ENCODE peak calls at places on chromosomes 4 and X, in five cellular contexts. One of them, this sample, is unnamed.

GRCh38 chr4:153294631-153295030 is 49.9 kb upstream of the MND1 start:
- DNase-seq in tibial artery: no peak
- DNase-seq in Peyer's patch: no peak
- DNase-seq in adrenal gland: no peak
- DNase-seq in cardiac muscle cell: no peak
- DNase-seq in this sample: no peak

GRCh38 chrX:70264784-70265183 is 3.4 kb upstream of the ARR3 start:
- DNase-seq in tibial artery: no peak
- DNase-seq in Peyer's patch: no peak
- DNase-seq in adrenal gland: no peak
- DNase-seq in cardiac muscle cell: peak; percentile 9
- DNase-seq in this sample: no peak

GRCh38 chr4:3377557-3377956 is 64.2 kb upstream of the HGFAC start:
- DNase-seq in tibial artery: no peak
- DNase-seq in Peyer's patch: no peak
- DNase-seq in adrenal gland: no peak
- DNase-seq in cardiac muscle cell: no peak
- DNase-seq in this sample: no peak

GRCh38 chrX:110015915-110016314 is 13.0 kb downstream of the TMEM164 start:
- DNase-seq in tibial artery: no peak
- DNase-seq in Peyer's patch: no peak
- DNase-seq in adrenal gland: peak; percentile 47
- DNase-seq in cardiac muscle cell: no peak
- DNase-seq in this sample: no peak

GRCh38 chr4:52059372-52059771 is 8.3 kb downstream of the SPATA18 start:
- DNase-seq in tibial artery: no peak
- DNase-seq in Peyer's patch: no peak
- DNase-seq in adrenal gland: peak; percentile 44
- DNase-seq in cardiac muscle cell: peak; percentile 95
- DNase-seq in this sample: no peak

GRCh38 chr4:48490012-48490679 is at the start of gene ZAR1:
- DNase-seq in tibial artery: no peak
- DNase-seq in Peyer's patch: peak; percentile 57
- DNase-seq in adrenal gland: no peak
- DNase-seq in cardiac muscle cell: no peak
- DNase-seq in this sample: no peak

GRCh38 chr4:183332447-183332846 is 10.2 kb upstream of the CLDN24 start:
- DNase-seq in tibial artery: no peak
- DNase-seq in Peyer's patch: no peak
- DNase-seq in adrenal gland: no peak
- DNase-seq in cardiac muscle cell: no peak
- DNase-seq in this sample: no peak

GRCh38 chrX:128728943-128729342 is 676.7 kb upstream of the ACTRT1 start:
- DNase-seq in tibial artery: no peak
- DNase-seq in Peyer's patch: no peak
- DNase-seq in adrenal gland: no peak
- DNase-seq in cardiac muscle cell: no peak
- DNase-seq in this sample: no peak

GRCh38 chrX:23898412-23898959 is 9.3 kb downstream of the APOO start:
- DNase-seq in tibial artery: no peak
- DNase-seq in Peyer's patch: no peak
- DNase-seq in adrenal gland: no peak
- DNase-seq in cardiac muscle cell: peak; percentile 48
- DNase-seq in this sample: no peak

GRCh38 chr4:83618431-83618830 is 82.5 kb downstream of the GPAT3 start:
- DNase-seq in tibial artery: no peak
- DNase-seq in Peyer's patch: peak; percentile 60
- DNase-seq in adrenal gland: peak; percentile 72
- DNase-seq in cardiac muscle cell: peak; percentile 55
- DNase-seq in this sample: no peak

GRCh38 chr4:86948276-86948675 is 13.5 kb downstream of the AFF1 start:
- DNase-seq in tibial artery: no peak
- DNase-seq in Peyer's patch: no peak
- DNase-seq in adrenal gland: no peak
- DNase-seq in cardiac muscle cell: no peak
- DNase-seq in this sample: no peak

GRCh38 chr4:164949448-164950118 is 27.9 kb downstream of the TRIM61 start:
- DNase-seq in tibial artery: no peak
- DNase-seq in Peyer's patch: no peak
- DNase-seq in adrenal gland: no peak
- DNase-seq in cardiac muscle cell: no peak
- DNase-seq in this sample: no peak

GRCh38 chr4:118318931-118319330 is 33.9 kb downstream of the PRSS12 start:
- DNase-seq in tibial artery: no peak
- DNase-seq in Peyer's patch: no peak
- DNase-seq in adrenal gland: no peak
- DNase-seq in cardiac muscle cell: no peak
- DNase-seq in this sample: no peak

GRCh38 chrX:36534900-36535299 is 473.3 kb upstream of the FAM47C start:
- DNase-seq in tibial artery: no peak
- DNase-seq in Peyer's patch: no peak
- DNase-seq in adrenal gland: no peak
- DNase-seq in cardiac muscle cell: no peak
- DNase-seq in this sample: no peak

GRCh38 chr4:76696109-76696508 is 201.8 kb downstream of the SOWAHB start:
- DNase-seq in tibial artery: no peak
- DNase-seq in Peyer's patch: no peak
- DNase-seq in adrenal gland: peak; percentile 32
- DNase-seq in cardiac muscle cell: no peak
- DNase-seq in this sample: no peak

GRCh38 chr4:25299476-25300203 is 12.9 kb upstream of the ZCCHC4 start:
- DNase-seq in tibial artery: no peak
- DNase-seq in Peyer's patch: no peak
- DNase-seq in adrenal gland: no peak
- DNase-seq in cardiac muscle cell: no peak
- DNase-seq in this sample: no peak

GRCh38 chr4:2537011-2537830 is 774 bp downstream of the FAM193A start:
- DNase-seq in tibial artery: peak; percentile 26
- DNase-seq in Peyer's patch: peak; percentile 76
- DNase-seq in adrenal gland: peak; percentile 44
- DNase-seq in cardiac muscle cell: peak; percentile 42
- DNase-seq in this sample: peak; percentile 71

GRCh38 chr4:177612684-177613083 is 170.4 kb upstream of the AGA start:
- DNase-seq in tibial artery: no peak
- DNase-seq in Peyer's patch: no peak
- DNase-seq in adrenal gland: no peak
- DNase-seq in cardiac muscle cell: no peak
- DNase-seq in this sample: no peak

GRCh38 chr4:151688003-151688784 is 72.6 kb downstream of the GATB start:
- DNase-seq in tibial artery: no peak
- DNase-seq in Peyer's patch: no peak
- DNase-seq in adrenal gland: no peak
- DNase-seq in cardiac muscle cell: no peak
- DNase-seq in this sample: no peak

GRCh38 chr4:142379277-142380051 is 466.6 kb downstream of the INPP4B start:
- DNase-seq in tibial artery: no peak
- DNase-seq in Peyer's patch: no peak
- DNase-seq in adrenal gland: no peak
- DNase-seq in cardiac muscle cell: peak; percentile 64
- DNase-seq in this sample: no peak

GRCh38 chr4:107069049-107069448 is 32.9 kb upstream of the DKK2 start:
- DNase-seq in tibial artery: no peak
- DNase-seq in Peyer's patch: no peak
- DNase-seq in adrenal gland: no peak
- DNase-seq in cardiac muscle cell: peak; percentile 47
- DNase-seq in this sample: no peak

GRCh38 chrX:53685711-53686110 is 808 bp downstream of the HUWE1 start:
- DNase-seq in tibial artery: no peak
- DNase-seq in Peyer's patch: no peak
- DNase-seq in adrenal gland: no peak
- DNase-seq in cardiac muscle cell: no peak
- DNase-seq in this sample: no peak

GRCh38 chr4:106344324-106344970 is 24.1 kb downstream of the GIMD1 start:
- DNase-seq in tibial artery: no peak
- DNase-seq in Peyer's patch: no peak
- DNase-seq in adrenal gland: no peak
- DNase-seq in cardiac muscle cell: peak; percentile 60
- DNase-seq in this sample: no peak

GRCh38 chr4:71550220-71551190 is 211.7 kb downstream of the SLC4A4 start:
- DNase-seq in tibial artery: no peak
- DNase-seq in Peyer's patch: no peak
- DNase-seq in adrenal gland: no peak
- DNase-seq in cardiac muscle cell: peak; percentile 63
- DNase-seq in this sample: no peak

GRCh38 chr4:153222790-153223417 is 18.7 kb downstream of the TRIM2 start:
- DNase-seq in tibial artery: peak; percentile 54
- DNase-seq in Peyer's patch: peak; percentile 84
- DNase-seq in adrenal gland: peak; percentile 42
- DNase-seq in cardiac muscle cell: peak; percentile 53
- DNase-seq in this sample: no peak

GRCh38 chr4:159425749-159426376 is 323.0 kb downstream of the RAPGEF2 start:
- DNase-seq in tibial artery: no peak
- DNase-seq in Peyer's patch: no peak
- DNase-seq in adrenal gland: no peak
- DNase-seq in cardiac muscle cell: no peak
- DNase-seq in this sample: no peak

GRCh38 chr4:42277291-42277690 is 120.0 kb upstream of the SHISA3 start:
- DNase-seq in tibial artery: no peak
- DNase-seq in Peyer's patch: no peak
- DNase-seq in adrenal gland: no peak
- DNase-seq in cardiac muscle cell: no peak
- DNase-seq in this sample: no peak

GRCh38 chr4:113248320-113248719 is 198.9 kb downstream of the ANK2 start:
- DNase-seq in tibial artery: no peak
- DNase-seq in Peyer's patch: no peak
- DNase-seq in adrenal gland: no peak
- DNase-seq in cardiac muscle cell: no peak
- DNase-seq in this sample: no peak

GRCh38 chr4:162770761-162771490 is 395.8 kb downstream of the NAF1 start:
- DNase-seq in tibial artery: no peak
- DNase-seq in Peyer's patch: no peak
- DNase-seq in adrenal gland: no peak
- DNase-seq in cardiac muscle cell: peak; percentile 75
- DNase-seq in this sample: no peak

GRCh38 chr4:132863619-132864018 is 285.5 kb upstream of the PCDH10 start:
- DNase-seq in tibial artery: no peak
- DNase-seq in Peyer's patch: no peak
- DNase-seq in adrenal gland: no peak
- DNase-seq in cardiac muscle cell: no peak
- DNase-seq in this sample: no peak

DNA sequence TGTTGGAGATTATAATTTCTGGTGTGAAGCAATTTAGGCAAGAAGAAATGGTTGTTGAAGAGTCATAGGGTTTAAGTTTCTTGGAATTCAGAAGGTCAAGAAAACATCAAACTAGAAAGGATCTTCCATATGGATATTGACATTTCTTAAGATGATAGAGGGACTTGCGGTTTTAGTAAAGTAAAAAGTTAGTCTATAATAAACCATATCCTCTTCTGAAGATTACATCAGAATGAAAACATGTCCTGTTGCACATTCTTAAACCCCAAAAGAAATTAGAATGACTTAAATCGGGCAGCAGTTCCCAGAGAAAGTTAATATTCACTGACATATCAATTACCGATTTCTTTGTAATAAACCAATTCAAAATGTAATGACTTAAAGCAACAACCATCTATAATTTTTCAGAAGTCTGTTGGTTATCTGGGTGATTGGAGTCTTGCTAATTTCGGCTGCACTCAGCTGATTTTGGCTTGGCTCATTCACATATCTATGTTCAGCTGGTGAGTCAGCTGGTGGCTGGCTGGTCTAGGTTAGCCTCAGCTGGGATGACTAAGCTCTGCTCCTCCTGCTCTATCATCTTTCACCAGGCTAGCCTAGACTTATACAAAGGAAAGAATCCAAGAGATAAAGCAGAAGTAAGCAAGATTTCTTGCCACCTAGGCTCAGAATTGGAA is 24.4 kb upstream of the DYNLT3 start:
- DNase-seq in tibial artery: peak; percentile 30
- DNase-seq in Peyer's patch: no peak
- DNase-seq in adrenal gland: peak; percentile 35
- DNase-seq in cardiac muscle cell: peak; percentile 80
- DNase-seq in this sample: peak; percentile 69
- H3K27ac ChIP-seq in tibial artery: no peak overlapping the region
- H3K27ac ChIP-seq in Peyer's patch: no peak overlapping the region
- H3K27ac ChIP-seq in adrenal gland: no peak overlapping the region
- H3K27ac ChIP-seq in cardiac muscle cell: no peak overlapping the region
- H3K27ac ChIP-seq in this sample: no peak overlapping the region

GRCh38 chr4:168683595-168683994 is 186.7 kb downstream of the PALLD start:
- DNase-seq in tibial artery: no peak
- DNase-seq in Peyer's patch: no peak
- DNase-seq in adrenal gland: no peak
- DNase-seq in cardiac muscle cell: no peak
- DNase-seq in this sample: no peak
- TF ChIP-seq CTCF in tibial artery: no peak
- TF ChIP-seq CTCF in Peyer's patch: no peak
- TF ChIP-seq CTCF in adrenal gland: no peak
- TF ChIP-seq CTCF in cardiac muscle cell: no peak
- TF ChIP-seq CTCF in this sample: no peak

GRCh38 chrX:120486786-120487185 is 17.7 kb upstream of the LAMP2 start:
- DNase-seq in tibial artery: no peak
- DNase-seq in Peyer's patch: no peak
- DNase-seq in adrenal gland: no peak
- DNase-seq in cardiac muscle cell: no peak
- DNase-seq in this sample: no peak

GRCh38 chrX:120485562-120486520 is 16.7 kb upstream of the LAMP2 start:
- DNase-seq in tibial artery: peak; percentile 71
- DNase-seq in Peyer's patch: peak; percentile 75
- DNase-seq in adrenal gland: peak; percentile 86
- DNase-seq in cardiac muscle cell: peak; percentile 89
- DNase-seq in this sample: peak; percentile 83
- H3K4me3 ChIP-seq in tibial artery: peak overlapping the region; percentile 57
- H3K4me3 ChIP-seq in Peyer's patch: peak overlapping the region; percentile 58
- H3K4me3 ChIP-seq in adrenal gland: peak overlapping the region; percentile 50
- H3K4me3 ChIP-seq in cardiac muscle cell: peak overlapping the region; percentile 24
- H3K4me3 ChIP-seq in this sample: peak overlapping the region; percentile 67

DNA sequence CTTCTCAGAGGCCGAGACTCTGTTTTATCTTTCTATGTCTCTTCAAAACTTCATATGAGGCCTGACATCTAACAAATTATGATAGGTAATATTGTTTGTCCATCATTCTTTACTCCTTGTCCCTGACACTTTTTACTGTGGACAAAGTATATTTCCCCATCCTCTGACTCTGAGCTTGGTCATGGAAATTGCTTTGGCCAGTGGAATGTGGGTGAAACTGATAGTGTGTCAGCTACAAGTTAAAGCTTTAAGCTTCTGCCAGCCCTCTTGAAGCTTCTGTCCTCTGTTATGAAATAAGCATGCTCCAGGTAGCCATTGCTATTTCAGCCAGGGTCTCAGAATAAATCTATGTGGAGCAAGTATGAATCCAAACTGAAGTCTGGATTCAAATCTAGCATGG is 604.6 kb downstream of the BCOR start:
- DNase-seq in tibial artery: no peak
- DNase-seq in Peyer's patch: no peak
- DNase-seq in adrenal gland: no peak
- DNase-seq in cardiac muscle cell: no peak
- DNase-seq in this sample: no peak
- H3K27ac ChIP-seq in tibial artery: no peak overlapping the region
- H3K27ac ChIP-seq in Peyer's patch: peak overlapping the region; percentile 50
- H3K27ac ChIP-seq in adrenal gland: no peak overlapping the region
- H3K27ac ChIP-seq in cardiac muscle cell: no peak overlapping the region
- H3K27ac ChIP-seq in this sample: no peak overlapping the region

GRCh38 chr4:38184404-38184803 is 224.2 kb downstream of the PTTG2 start:
- DNase-seq in tibial artery: no peak
- DNase-seq in Peyer's patch: no peak
- DNase-seq in adrenal gland: no peak
- DNase-seq in cardiac muscle cell: no peak
- DNase-seq in this sample: no peak
- TF ChIP-seq CTCF in tibial artery: no peak
- TF ChIP-seq CTCF in Peyer's patch: no peak
- TF ChIP-seq CTCF in adrenal gland: no peak
- TF ChIP-seq CTCF in cardiac muscle cell: peak; percentile 26
- TF ChIP-seq CTCF in this sample: no peak